ENCODE peak calls at places on chromosome X, in four cellular contexts. One of them, this sample, is unnamed.

GRCh38 chrX:8711401-8711800 is 20.5 kb downstream of the ANOS1 start:
- DNase-seq in HCT116: no peak
- DNase-seq in HepG2: no peak
- DNase-seq in SK-N-SH: no peak
- DNase-seq in this sample: no peak

GRCh38 chrX:30309139-30309571 is at the start of gene NR0B1:
- DNase-seq in HCT116: no peak
- DNase-seq in HepG2: no peak
- DNase-seq in SK-N-SH: no peak
- DNase-seq in this sample: no peak

GRCh38 chrX:153870288-153870690 is 15.7 kb downstream of the L1CAM start:
- DNase-seq in HCT116: no peak
- DNase-seq in HepG2: no peak
- DNase-seq in SK-N-SH: no peak
- DNase-seq in this sample: no peak

GRCh38 chrX:69968956-69969355 is 80.8 kb downstream of the AWAT2 start:
- DNase-seq in HCT116: no peak
- DNase-seq in HepG2: no peak
- DNase-seq in SK-N-SH: no peak
- DNase-seq in this sample: no peak

GRCh38 chrX:154459843-154460242 is 1.8 kb downstream of the PLXNA3 start:
- DNase-seq in HCT116: no peak
- DNase-seq in HepG2: no peak
- DNase-seq in SK-N-SH: peak; percentile 74
- DNase-seq in this sample: no peak

GRCh38 chrX:81378550-81378949 is 176.6 kb downstream of the SH3BGRL start:
- DNase-seq in HCT116: no peak
- DNase-seq in HepG2: no peak
- DNase-seq in SK-N-SH: no peak
- DNase-seq in this sample: no peak

GRCh38 chrX:134932528-134933217 is 58.1 kb upstream of the SMIM10 start:
- DNase-seq in HCT116: no peak
- DNase-seq in HepG2: peak; percentile 55
- DNase-seq in SK-N-SH: no peak
- DNase-seq in this sample: no peak

GRCh38 chrX:16436348-16437188 is 213.4 kb upstream of the S100G start:
- DNase-seq in HCT116: peak; percentile 65
- DNase-seq in HepG2: peak; percentile 44
- DNase-seq in SK-N-SH: peak; percentile 55
- DNase-seq in this sample: peak; percentile 93

GRCh38 chrX:110146521-110146920 is 143.6 kb downstream of the TMEM164 start:
- DNase-seq in HCT116: peak; percentile 8
- DNase-seq in HepG2: peak; percentile 45
- DNase-seq in SK-N-SH: peak; percentile 55
- DNase-seq in this sample: no peak

GRCh38 chrX:109927663-109928273 is 75.1 kb upstream of the TMEM164 start:
- DNase-seq in HCT116: no peak
- DNase-seq in HepG2: no peak
- DNase-seq in SK-N-SH: no peak
- DNase-seq in this sample: no peak

GRCh38 chrX:45788941-45789348 is 588.3 kb upstream of the DIPK2B start:
- DNase-seq in HCT116: no peak
- DNase-seq in HepG2: no peak
- DNase-seq in SK-N-SH: no peak
- DNase-seq in this sample: no peak

GRCh38 chrX:65034292-65034640 is 58.0 kb upstream of the ZC4H2 start:
- DNase-seq in HCT116: no peak
- DNase-seq in HepG2: no peak
- DNase-seq in SK-N-SH: peak; percentile 3
- DNase-seq in this sample: peak; percentile 16

GRCh38 chrX:72016881-72017783 is 106.5 kb downstream of the NHSL2 start:
- DNase-seq in HCT116: no peak
- DNase-seq in HepG2: no peak
- DNase-seq in SK-N-SH: no peak
- DNase-seq in this sample: no peak

GRCh38 chrX:18702362-18703195 is 4.9 kb upstream of the PPEF1 start:
- DNase-seq in HCT116: no peak
- DNase-seq in HepG2: no peak
- DNase-seq in SK-N-SH: no peak
- DNase-seq in this sample: no peak

GRCh38 chrX:67734111-67734753 is 190.4 kb downstream of the AR start:
- DNase-seq in HCT116: no peak
- DNase-seq in HepG2: no peak
- DNase-seq in SK-N-SH: no peak
- DNase-seq in this sample: no peak

GRCh38 chrX:153688900-153689590 is 1.3 kb downstream of the SLC6A8 start:
- DNase-seq in HCT116: no peak
- DNase-seq in HepG2: no peak
- DNase-seq in SK-N-SH: peak; percentile 79
- DNase-seq in this sample: no peak

GRCh38 chrX:72254835-72255234 is 16.0 kb upstream of the ERCC6L start:
- DNase-seq in HCT116: no peak
- DNase-seq in HepG2: no peak
- DNase-seq in SK-N-SH: peak; percentile 33
- DNase-seq in this sample: no peak

GRCh38 chrX:11968991-11969390 is 169.3 kb upstream of the FRMPD4 start:
- DNase-seq in HCT116: no peak
- DNase-seq in HepG2: no peak
- DNase-seq in SK-N-SH: no peak
- DNase-seq in this sample: no peak

GRCh38 chrX:129577473-129577872 is 37.4 kb downstream of the OCRL start:
- DNase-seq in HCT116: no peak
- DNase-seq in HepG2: no peak
- DNase-seq in SK-N-SH: peak; percentile 58
- DNase-seq in this sample: no peak

GRCh38 chrX:19347916-19348315 is 4.2 kb downstream of the PDHA1 start:
- DNase-seq in HCT116: no peak
- DNase-seq in HepG2: no peak
- DNase-seq in SK-N-SH: no peak
- DNase-seq in this sample: no peak

GRCh38 chrX:16687514-16687913 is 25.0 kb downstream of the CTPS2 start:
- DNase-seq in HCT116: no peak
- DNase-seq in HepG2: no peak
- DNase-seq in SK-N-SH: no peak
- DNase-seq in this sample: no peak

GRCh38 chrX:30657542-30658238 is 4.5 kb downstream of the GK start:
- DNase-seq in HCT116: no peak
- DNase-seq in HepG2: no peak
- DNase-seq in SK-N-SH: no peak
- DNase-seq in this sample: no peak

GRCh38 chrX:50691820-50692219 is 122.2 kb downstream of the SHROOM4 start:
- DNase-seq in HCT116: peak; percentile 27
- DNase-seq in HepG2: peak; percentile 38
- DNase-seq in SK-N-SH: peak; percentile 49
- DNase-seq in this sample: peak; percentile 12

GRCh38 chrX:143058096-143058495 is 32.4 kb downstream of the SPANXN4 start:
- DNase-seq in HCT116: no peak
- DNase-seq in HepG2: no peak
- DNase-seq in SK-N-SH: no peak
- DNase-seq in this sample: no peak

GRCh38 chrX:39577976-39578962 is 519.5 kb downstream of the BCOR start:
- DNase-seq in HCT116: no peak
- DNase-seq in HepG2: no peak
- DNase-seq in SK-N-SH: no peak
- DNase-seq in this sample: no peak

GRCh38 chrX:110318664-110318968 is 731 bp upstream of the AMMECR1 start:
- DNase-seq in HCT116: no peak
- DNase-seq in HepG2: no peak
- DNase-seq in SK-N-SH: no peak
- DNase-seq in this sample: peak; percentile 35

GRCh38 chrX:25433307-25433706 is 417.5 kb upstream of the ARX start:
- DNase-seq in HCT116: no peak
- DNase-seq in HepG2: no peak
- DNase-seq in SK-N-SH: no peak
- DNase-seq in this sample: no peak

DNA sequence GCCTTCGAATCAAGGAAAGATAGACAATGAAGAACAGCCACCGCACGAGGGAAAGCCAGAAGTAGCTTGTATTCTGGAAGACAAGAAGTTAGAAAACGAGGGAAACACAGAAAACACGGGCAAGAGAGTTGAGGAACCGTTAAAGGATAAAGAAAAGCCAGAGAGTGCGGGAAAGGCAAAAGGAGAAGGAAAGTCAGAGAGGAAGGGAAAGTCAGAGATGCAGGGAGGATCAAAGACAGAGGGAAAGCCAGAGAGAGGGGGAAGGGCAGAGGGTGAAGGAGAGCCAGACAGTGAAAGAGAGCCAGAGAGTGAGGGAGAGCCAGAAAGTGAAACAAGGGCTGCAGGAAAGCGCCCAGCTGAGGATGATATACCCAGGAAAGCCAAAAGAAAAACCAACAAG is 1.4 kb downstream of the TCEAL2 start:
- DNase-seq in HCT116: no peak
- DNase-seq in HepG2: no peak
- DNase-seq in SK-N-SH: no peak
- DNase-seq in this sample: no peak
- TF ChIP-seq JUND in HCT116: no peak
- TF ChIP-seq JUND in HepG2: no peak
- TF ChIP-seq JUND in SK-N-SH: no peak
- TF ChIP-seq JUND in this sample: no peak

DNA sequence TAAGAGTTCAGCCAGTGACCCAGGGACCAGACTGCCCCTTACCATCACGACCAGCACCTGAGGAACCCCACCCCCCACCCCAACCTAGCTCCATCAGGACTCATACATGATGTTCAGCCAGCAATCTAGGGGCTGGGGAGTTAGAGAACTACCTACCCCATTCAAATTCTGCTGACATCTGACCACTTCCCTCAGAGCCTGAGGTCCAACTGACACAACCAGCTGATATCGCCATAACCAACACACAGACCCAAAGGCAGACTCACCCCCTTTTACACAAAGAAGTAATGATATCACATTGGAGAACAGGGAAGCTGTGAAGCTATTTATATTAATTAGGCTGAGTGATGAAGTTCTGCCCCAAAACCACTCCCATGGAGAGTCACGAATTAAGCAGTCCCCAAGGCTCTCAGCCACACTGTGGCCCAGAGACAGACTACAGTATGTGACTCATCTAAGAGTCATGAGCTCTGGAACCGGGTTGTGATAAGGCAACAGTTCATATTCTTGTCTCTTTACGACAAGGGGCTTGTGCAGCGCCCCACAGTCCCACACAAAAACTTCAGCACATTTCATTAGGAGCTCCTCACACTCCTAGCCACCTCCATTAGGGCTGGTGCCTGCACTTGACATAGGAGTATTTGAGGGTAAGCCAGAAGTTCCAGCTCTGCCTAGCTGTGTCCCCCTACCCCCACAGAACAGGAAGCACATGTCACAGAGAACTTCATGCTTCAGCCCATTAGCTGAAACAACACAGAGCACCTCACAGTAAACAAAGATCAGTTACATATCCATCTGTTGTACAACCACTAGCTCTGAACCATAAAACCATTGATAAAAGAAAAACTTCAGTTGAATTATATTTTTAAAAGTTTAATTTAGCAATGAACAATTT is 184.7 kb upstream of the ZCCHC13 start:
- DNase-seq in HCT116: peak; percentile 24
- DNase-seq in HepG2: no peak
- DNase-seq in SK-N-SH: no peak
- DNase-seq in this sample: no peak
- TF ChIP-seq JUND in HCT116: peak; percentile 47
- TF ChIP-seq JUND in HepG2: no peak
- TF ChIP-seq JUND in SK-N-SH: peak; percentile 17
- TF ChIP-seq JUND in this sample: no peak

GRCh38 chrX:118727686-118728339 is 407 bp downstream of the IL13RA1 start:
- DNase-seq in HCT116: no peak
- DNase-seq in HepG2: peak; percentile 10
- DNase-seq in SK-N-SH: no peak
- DNase-seq in this sample: no peak
- TF ChIP-seq JUND in HCT116: no peak
- TF ChIP-seq JUND in HepG2: no peak
- TF ChIP-seq JUND in SK-N-SH: no peak
- TF ChIP-seq JUND in this sample: no peak

GRCh38 chrX:27321632-27322031 is 141.5 kb downstream of the PPP4R3C start:
- DNase-seq in HCT116: no peak
- DNase-seq in HepG2: no peak
- DNase-seq in SK-N-SH: no peak
- DNase-seq in this sample: no peak
- TF ChIP-seq JUND in HCT116: no peak
- TF ChIP-seq JUND in HepG2: no peak
- TF ChIP-seq JUND in SK-N-SH: no peak
- TF ChIP-seq JUND in this sample: no peak

GRCh38 chrX:106894392-106894909 is 8.7 kb downstream of the RIPPLY1 start:
- DNase-seq in HCT116: peak; percentile 63
- DNase-seq in HepG2: peak; percentile 60
- DNase-seq in SK-N-SH: peak; percentile 59
- DNase-seq in this sample: peak; percentile 2
- TF ChIP-seq JUND in HCT116: no peak
- TF ChIP-seq JUND in HepG2: no peak
- TF ChIP-seq JUND in SK-N-SH: no peak
- TF ChIP-seq JUND in this sample: no peak